ENCODE peak calls at places on chromosomes 11 and 22, in eight cellular contexts. V is CD8-positive, alpha-beta memory T cell; M is left ventricle myocardium inferior; P is uterus; H is Peyer's patch; B is prostate gland; E is RWPE1; F is hepatocyte. D is an unnamed sample.

GRCh38 chr11:66652651-66653050 is 14.1 kb downstream of the RBM4 start:
- DNase-seq in V (no peak), M (no peak), P (no peak), H (no peak), B (no peak), E (no peak), F (no peak), D (no peak)

GRCh38 chr11:22792497-22792896 is 37.1 kb downstream of the SVIP start:
- DNase-seq in V (no peak), M (no peak), P (no peak), H (no peak), B (no peak), E (peak; percentile 16), F (peak; percentile 16), D (peak; percentile 58)

GRCh38 chr22:34776827-34777226 is 289.1 kb upstream of the ISX start:
- DNase-seq in V (no peak), M (no peak), P (no peak), H (no peak), B (no peak), E (no peak), F (no peak), D (no peak)

GRCh38 chr11:65459552-65459951 is 37.0 kb downstream of the NEAT1 start:
- DNase-seq in V (no peak), M (no peak), P (no peak), H (no peak), B (no peak), E (no peak), F (no peak), D (no peak)

GRCh38 chr22:29689872-29690213 is 30.0 kb upstream of the CABP7 start:
- DNase-seq in V (no peak), M (peak; percentile 46), P (peak; percentile 53), H (peak; percentile 69), B (peak; percentile 49), E (no peak), F (peak; percentile 75), D (no peak)

GRCh38 chr11:110903830-110904229 is 191.6 kb upstream of the ARHGAP20 start:
- DNase-seq in V (no peak), M (no peak), P (no peak), H (no peak), B (no peak), E (no peak), F (peak; percentile 24), D (no peak)

GRCh38 chr11:16126361-16126760 is 230.0 kb downstream of the SOX6 start:
- DNase-seq in V (no peak), M (no peak), P (no peak), H (no peak), B (no peak), E (no peak), F (peak; percentile 12), D (no peak)

GRCh38 chr11:93131709-93132108 is 66.1 kb downstream of the SLC36A4 start:
- DNase-seq in V (no peak), M (no peak), P (no peak), H (no peak), B (no peak), E (no peak), F (no peak), D (no peak)

GRCh38 chr11:122733301-122733686 is 77.8 kb downstream of the UBASH3B start:
- DNase-seq in V (no peak), M (peak; percentile 35), P (no peak), H (no peak), B (no peak), E (no peak), F (no peak), D (no peak)

GRCh38 chr11:72069787-72070251 is 10.5 kb downstream of the NUMA1 start:
- DNase-seq in V (no peak), M (peak; percentile 79), P (peak; percentile 80), H (peak; percentile 87), B (peak; percentile 54), E (peak; percentile 69), F (peak; percentile 81), D (no peak)

GRCh38 chr11:26665946-26666345 is 55.9 kb downstream of the SLC5A12 start:
- DNase-seq in V (no peak), M (no peak), P (no peak), H (no peak), B (no peak), E (no peak), F (no peak), D (peak; percentile 33)

GRCh38 chr22:49951678-49951985 is 8.9 kb upstream of the PIM3 start:
- DNase-seq in V (no peak), M (no peak), P (no peak), H (no peak), B (no peak), E (no peak), F (no peak), D (no peak)

GRCh38 chr11:1346669-1347390 is 37.4 kb upstream of the TOLLIP start:
- DNase-seq in V (no peak), M (no peak), P (no peak), H (peak; percentile 38), B (no peak), E (no peak), F (no peak), D (no peak)
- H3K27ac ChIP-seq in V (no peak overlapping the region), M (no peak overlapping the region), P (no peak overlapping the region), H (no peak overlapping the region), B (no peak overlapping the region), E (no peak overlapping the region), F (no peak overlapping the region), D (no peak overlapping the region)

GRCh38 chr22:35970601-35971417 is 57.8 kb downstream of the RBFOX2 start:
- DNase-seq in V (no peak), M (no peak), P (no peak), H (no peak), B (no peak), E (no peak), F (no peak), D (no peak)
- H3K27ac ChIP-seq in V (no peak overlapping the region), M (peak overlapping the region; percentile 80), P (peak overlapping the region; percentile 89), H (peak overlapping the region; percentile 0), B (peak overlapping the region; percentile 43), E (no peak overlapping the region), F (peak overlapping the region; percentile 95), D (no peak overlapping the region)

GRCh38 chr11:80417681-80418080 is 976.9 kb upstream of the TENM4 start:
- DNase-seq in V (no peak), M (no peak), P (no peak), H (no peak), B (no peak), E (no peak), F (no peak), D (no peak)
- H3K27ac ChIP-seq in V (no peak overlapping the region), M (no peak overlapping the region), P (no peak overlapping the region), H (no peak overlapping the region), B (no peak overlapping the region), E (no peak overlapping the region), F (no peak overlapping the region), D (no peak overlapping the region)

DNA sequence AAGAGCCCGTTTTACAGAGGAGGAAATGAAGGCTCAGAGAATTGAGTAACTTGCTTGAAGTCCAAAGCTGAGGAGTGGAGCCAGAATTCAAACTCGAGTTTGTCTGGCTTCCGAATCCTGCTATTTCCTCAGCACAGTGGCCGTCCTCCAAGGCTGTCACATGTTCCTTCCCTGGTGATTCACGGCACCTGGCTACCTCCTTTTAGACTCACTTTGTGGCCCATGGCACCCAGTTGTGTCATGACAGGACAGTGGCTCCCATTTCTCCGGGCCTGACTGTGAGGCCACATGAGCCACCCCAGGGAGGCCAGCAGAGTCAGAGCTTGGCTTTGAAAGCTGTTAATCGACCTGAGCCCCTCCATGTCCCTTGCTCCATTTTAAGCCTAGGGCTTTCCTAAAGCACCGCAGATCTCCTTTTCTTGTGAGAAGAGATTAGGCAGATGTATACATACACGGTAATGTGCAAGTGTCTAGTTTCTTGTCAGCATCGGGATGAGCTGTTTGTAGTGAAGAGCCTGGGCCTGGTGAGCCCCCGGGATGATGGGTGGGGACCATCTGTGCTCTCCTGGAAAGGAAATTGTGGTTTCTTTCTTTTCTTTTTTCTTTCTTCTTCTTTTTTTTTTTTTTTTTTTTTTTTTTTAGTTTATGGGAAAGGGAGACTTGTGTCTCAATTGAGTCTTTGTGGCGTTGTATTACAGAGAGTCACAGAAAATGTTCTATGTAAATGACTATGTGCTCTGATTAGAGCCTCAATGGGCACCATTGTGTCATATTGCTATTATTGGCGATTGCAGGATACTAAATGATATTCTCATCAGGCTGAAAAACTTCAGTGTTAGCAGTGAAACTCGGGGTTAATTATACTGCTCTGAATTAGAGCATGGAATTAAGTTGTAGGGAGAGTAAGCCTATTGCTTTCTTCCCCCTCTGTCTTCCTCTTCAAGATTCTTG is 54.8 kb downstream of the PTPRJ start:
- DNase-seq in V (no peak), M (peak; percentile 33), P (peak; percentile 70), H (no peak), B (no peak), E (no peak), F (no peak), D (no peak)
- H3K27ac ChIP-seq in V (no peak overlapping the region), M (peak overlapping the region; percentile 35), P (peak overlapping the region; percentile 24), H (peak overlapping the region; percentile 10), B (peak overlapping the region; percentile 88), E (no peak overlapping the region), F (no peak overlapping the region), D (no peak overlapping the region)

DNA sequence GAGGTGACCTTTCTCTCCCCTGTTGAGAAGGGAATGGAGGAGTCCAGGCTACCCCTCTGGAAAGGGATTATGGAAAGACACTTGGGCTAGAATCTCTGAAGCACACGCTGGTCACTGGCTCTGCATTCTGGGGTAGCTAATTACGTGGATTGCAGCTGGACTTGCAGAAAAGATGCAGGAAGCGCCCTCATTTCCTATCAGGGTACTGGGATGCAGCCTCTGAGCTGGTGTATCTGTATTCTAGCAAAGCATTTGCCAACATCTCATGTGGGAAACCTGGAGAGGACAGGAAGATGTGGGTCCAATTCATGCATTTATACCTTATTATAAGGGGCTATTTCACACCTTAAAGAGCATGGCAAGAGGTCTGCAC is 44.3 kb downstream of the CD82 start:
- DNase-seq in V (no peak), M (no peak), P (no peak), H (no peak), B (no peak), E (no peak), F (no peak), D (no peak)
- H3K27ac ChIP-seq in V (peak overlapping the region; percentile 51), M (peak overlapping the region; percentile 73), P (no peak overlapping the region), H (no peak overlapping the region), B (no peak overlapping the region), E (no peak overlapping the region), F (no peak overlapping the region), D (no peak overlapping the region)

D was measured in epithelial cell of prostate.